ENCODE peak calls at places on chromosomes 16 and 17, in nine cellular contexts. G, D, I, K, J, U, C, W and A are unnamed samples.

GRCh38 chr16:31090540-31090939 is 1.8 kb upstream of the PRSS53 start:
- DNase-seq in G (no peak), D (peak), I (no peak), K (no peak), J (no peak), U (peak), C (no peak), W (peak), A (peak)

GRCh38 chr16:20388854-20389253 is 15.7 kb downstream of the PDILT start:
- DNase-seq in G (no peak), D (no peak), I (no peak), K (no peak), J (no peak), U (no peak), C (no peak), W (no peak), A (no peak)

GRCh38 chr17:64504769-64505319 is 1.2 kb downstream of the DDX5 start:
- DNase-seq in G (no peak), D (peak), I (no peak), K (no peak), J (no peak), U (peak), C (no peak), W (no peak), A (peak)

GRCh38 chr17:14296511-14296910 is 4.4 kb upstream of the HS3ST3B1 start:
- DNase-seq in G (no peak), D (no peak), I (no peak), K (no peak), J (no peak), U (no peak), C (no peak), W (no peak), A (no peak)

GRCh38 chr17:58121925-58122324 is 26.3 kb upstream of the OR4D1 start:
- DNase-seq in G (no peak), D (peak), I (no peak), K (no peak), J (no peak), U (peak), C (peak), W (peak), A (peak)

GRCh38 chr17:69588739-69589334 is 174.3 kb downstream of the MAP2K6 start:
- DNase-seq in G (no peak), D (no peak), I (no peak), K (no peak), J (no peak), U (no peak), C (no peak), W (no peak), A (no peak)

GRCh38 chr16:53998024-53998810 is 288.4 kb downstream of the IRX3 start:
- DNase-seq in G (no peak), D (no peak), I (no peak), K (no peak), J (no peak), U (no peak), C (no peak), W (no peak), A (no peak)

GRCh38 chr17:50055426-50056216 is at the start of gene ITGA3:
- DNase-seq in G (no peak), D (peak), I (no peak), K (no peak), J (peak), U (peak), C (peak), W (peak), A (peak)

GRCh38 chr16:7849891-7850290 is 517.2 kb downstream of the RBFOX1 start:
- DNase-seq in G (no peak), D (no peak), I (no peak), K (no peak), J (no peak), U (no peak), C (no peak), W (no peak), A (no peak)

GRCh38 chr17:68248199-68248825 is 469 bp downstream of the AMZ2 start:
- DNase-seq in G (no peak), D (peak), I (no peak), K (peak), J (no peak), U (peak), C (no peak), W (no peak), A (peak)

GRCh38 chr17:63033142-63033541 is 67.1 kb downstream of the TANC2 start:
- DNase-seq in G (no peak), D (peak), I (no peak), K (no peak), J (no peak), U (no peak), C (no peak), W (no peak), A (no peak)

GRCh38 chr16:20859699-20860098 is 40.5 kb downstream of the DCUN1D3 start:
- DNase-seq in G (no peak), D (no peak), I (no peak), K (no peak), J (no peak), U (no peak), C (no peak), W (no peak), A (no peak)

GRCh38 chr17:19302791-19303233 is 59.7 kb downstream of the B9D1 start:
- DNase-seq in G (no peak), D (no peak), I (no peak), K (no peak), J (no peak), U (no peak), C (peak), W (no peak), A (no peak)

GRCh38 chr16:56783332-56783731 is 53.4 kb downstream of the NUP93 start:
- DNase-seq in G (no peak), D (no peak), I (no peak), K (no peak), J (no peak), U (no peak), C (no peak), W (no peak), A (no peak)

GRCh38 chr17:82230627-82231311 is 1.9 kb downstream of the SLC16A3 start:
- DNase-seq in G (no peak), D (peak), I (no peak), K (no peak), J (no peak), U (peak), C (peak), W (peak), A (peak)

GRCh38 chr17:19645608-19646250 is 2.8 kb upstream of the ALDH3A2 start:
- DNase-seq in G (no peak), D (peak), I (no peak), K (no peak), J (no peak), U (peak), C (peak), W (peak), A (peak)

GRCh38 chr17:8468988-8469387 is 33.3 kb downstream of the NDEL1 start:
- DNase-seq in G (no peak), D (no peak), I (no peak), K (no peak), J (no peak), U (no peak), C (no peak), W (no peak), A (no peak)

GRCh38 chr17:11086623-11087022 is 154.4 kb upstream of the SHISA6 start:
- DNase-seq in G (no peak), D (no peak), I (no peak), K (no peak), J (no peak), U (no peak), C (no peak), W (no peak), A (no peak)

GRCh38 chr17:17320188-17320910 is 17.2 kb downstream of the NT5M start:
- DNase-seq in G (no peak), D (no peak), I (no peak), K (no peak), J (no peak), U (no peak), C (no peak), W (no peak), A (no peak)

GRCh38 chr16:87375426-87376135 is 8.0 kb downstream of the FBXO31 start:
- DNase-seq in G (no peak), D (no peak), I (no peak), K (no peak), J (no peak), U (peak), C (no peak), W (peak), A (peak)

GRCh38 chr17:1455291-1455747 is 713 bp downstream of the CRK start:
- DNase-seq in G (no peak), D (peak), I (no peak), K (no peak), J (peak), U (peak), C (peak), W (peak), A (peak)

GRCh38 chr17:8041249-8041928 is 2.5 kb downstream of the ALOX15B start:
- DNase-seq in G (no peak), D (peak), I (no peak), K (no peak), J (peak), U (peak), C (peak), W (peak), A (peak)

GRCh38 chr17:19409509-19409908 is 1.5 kb upstream of the RNF112 start:
- DNase-seq in G (no peak), D (peak), I (no peak), K (peak), J (no peak), U (peak), C (no peak), W (peak), A (peak)

GRCh38 chr17:1498233-1498632 is 5.7 kb upstream of the MYO1C start:
- DNase-seq in G (no peak), D (no peak), I (no peak), K (no peak), J (no peak), U (no peak), C (no peak), W (no peak), A (no peak)

GRCh38 chr16:89325861-89326471 is 108.5 kb downstream of the ZNF778 start:
- DNase-seq in G (no peak), D (peak), I (no peak), K (no peak), J (no peak), U (peak), C (peak), W (peak), A (peak)

GRCh38 chr17:17204635-17205231 is 1.4 kb downstream of the PLD6 start:
- DNase-seq in G (no peak), D (no peak), I (no peak), K (no peak), J (no peak), U (no peak), C (no peak), W (no peak), A (no peak)

GRCh38 chr16:48499822-48500440 is 110.0 kb downstream of the N4BP1 start:
- DNase-seq in G (peak), D (peak), I (no peak), K (peak), J (no peak), U (peak), C (no peak), W (peak), A (peak)

GRCh38 chr16:4114257-4115208 is 1.7 kb downstream of the ADCY9 start:
- DNase-seq in G (no peak), D (no peak), I (no peak), K (no peak), J (no peak), U (peak), C (no peak), W (no peak), A (no peak)

GRCh38 chr16:56113223-56113622 is 78.1 kb upstream of the GNAO1 start:
- DNase-seq in G (no peak), D (no peak), I (no peak), K (no peak), J (no peak), U (no peak), C (no peak), W (no peak), A (no peak)

GRCh38 chr17:337866-338265 is 14.7 kb downstream of the RPH3AL start:
- DNase-seq in G (no peak), D (no peak), I (peak), K (no peak), J (no peak), U (no peak), C (peak), W (no peak), A (no peak)